ENCODE peak calls at places on chromosome 10, in ten cellular contexts. L, I, K, Z, H, D, J, G, M and E are unnamed samples.

GRCh38 chr10:34231441-34232180 is 583.5 kb downstream of the PARD3 start:
- DNase-seq in G (no peak), M (no peak), Z (no peak), K (no peak), L (peak; percentile 68), D (no peak), J (no peak), I (no peak), H (no peak), E (no peak)

GRCh38 chr10:15163261-15163864 is 5.1 kb downstream of the NMT2 start:
- DNase-seq in D (peak; percentile 72), Z (no peak), L (no peak), K (no peak), G (no peak), I (no peak), J (peak; percentile 14), H (no peak), M (peak; percentile 19), E (no peak)

GRCh38 chr10:71272122-71272771 is 46.8 kb upstream of the SLC29A3 start:
- DNase-seq in K (no peak), I (no peak), L (no peak), J (no peak), D (peak; percentile 44), H (no peak), G (peak; percentile 45), Z (peak; percentile 77), M (peak; percentile 89), E (no peak)

GRCh38 chr10:86439544-86439943 is 72.9 kb upstream of the GRID1 start:
- DNase-seq in M (peak; percentile 97), Z (peak; percentile 83), K (no peak), I (no peak), L (no peak), D (peak; percentile 91), G (peak; percentile 91), H (peak; percentile 13), J (no peak), E (no peak)

GRCh38 chr10:49163741-49164140 is 24.4 kb downstream of the TMEM273 start:
- DNase-seq in D (no peak), L (no peak), J (no peak), G (peak; percentile 62), Z (peak; percentile 41), I (no peak), M (peak; percentile 40), H (no peak), K (no peak), E (no peak)

GRCh38 chr10:48439581-48440041 is 133.1 kb downstream of the MAPK8 start:
- DNase-seq in I (no peak), D (no peak), Z (no peak), J (no peak), L (no peak), K (peak; percentile 72), M (peak; percentile 44), G (peak; percentile 53), H (no peak), E (no peak)

GRCh38 chr10:54905793-54906192 is 104.8 kb upstream of the PCDH15 start:
- DNase-seq in I (no peak), M (no peak), Z (no peak), K (no peak), H (no peak), L (no peak), J (no peak), G (no peak), D (no peak), E (no peak)

GRCh38 chr10:92938846-92939245 is 90.5 kb downstream of the EXOC6 start:
- DNase-seq in H (no peak), I (no peak), K (no peak), J (no peak), L (no peak), G (peak; percentile 6), Z (no peak), D (no peak), M (no peak), E (no peak)

GRCh38 chr10:102713483-102713813 is 749 bp downstream of the ARL3 start:
- DNase-seq in I (no peak), D (peak; percentile 45), G (no peak), L (no peak), J (no peak), K (no peak), M (no peak), H (peak; percentile 67), Z (no peak), E (no peak)

GRCh38 chr10:78765726-78766335 is 302.9 kb upstream of the ZMIZ1 start:
- DNase-seq in I (no peak), G (no peak), J (no peak), M (no peak), H (no peak), K (peak; percentile 15), Z (no peak), D (no peak), L (no peak), E (no peak)

GRCh38 chr10:103416436-103417147 is 20.2 kb downstream of the PDCD11 start:
- DNase-seq in G (peak; percentile 76), Z (peak; percentile 24), H (peak; percentile 36), L (peak; percentile 59), J (peak; percentile 43), I (no peak), D (peak; percentile 52), M (peak; percentile 79), K (no peak), E (no peak)

GRCh38 chr10:113019692-113020424 is 69.8 kb downstream of the TCF7L2 start:
- DNase-seq in D (no peak), J (no peak), G (no peak), H (no peak), L (peak; percentile 74), M (no peak), K (no peak), I (no peak), Z (no peak), E (no peak)

GRCh38 chr10:14474656-14475055 is 143.9 kb upstream of the FRMD4A start:
- DNase-seq in L (no peak), H (no peak), D (peak; percentile 13), Z (no peak), J (no peak), I (no peak), M (peak; percentile 64), K (no peak), G (peak; percentile 10), E (no peak)

GRCh38 chr10:22683995-22684305 is 30.4 kb downstream of the PIP4K2A start:
- DNase-seq in G (no peak), H (no peak), K (no peak), I (no peak), Z (no peak), L (no peak), J (no peak), D (peak; percentile 78), M (no peak), E (no peak)

GRCh38 chr10:133106516-133106915 is 18.8 kb downstream of the ADGRA1 start:
- DNase-seq in K (no peak), D (no peak), I (no peak), J (no peak), M (no peak), H (no peak), Z (no peak), L (no peak), G (no peak), E (no peak)

GRCh38 chr10:111057006-111057405 is 19.8 kb upstream of the ADRA2A start:
- DNase-seq in K (no peak), G (no peak), D (no peak), H (no peak), L (no peak), I (no peak), M (no peak), Z (no peak), J (no peak), E (no peak)

GRCh38 chr10:77236700-77237099 is 400.9 kb downstream of the KCNMA1 start:
- DNase-seq in H (no peak), G (no peak), M (peak; percentile 57), Z (no peak), J (no peak), D (no peak), I (no peak), K (no peak), L (no peak), E (no peak)

GRCh38 chr10:69123306-69123746 is 652 bp upstream of the VPS26A start:
- DNase-seq in L (no peak), M (peak; percentile 75), K (no peak), H (peak; percentile 52), D (peak; percentile 51), J (no peak), I (no peak), G (peak; percentile 74), Z (peak; percentile 57), E (no peak)

GRCh38 chr10:96418582-96418981 is 59.8 kb upstream of the OPALIN start:
- DNase-seq in M (no peak), L (no peak), Z (no peak), D (no peak), K (no peak), H (no peak), J (no peak), G (no peak), I (no peak), E (no peak)

GRCh38 chr10:114772496-114773196 is 48.9 kb upstream of the FHIP2A start:
- DNase-seq in M (no peak), I (no peak), K (no peak), L (no peak), D (no peak), G (no peak), Z (no peak), J (no peak), H (no peak), E (no peak)

GRCh38 chr10:112811741-112812551 is 138.1 kb upstream of the TCF7L2 start:
- DNase-seq in H (no peak), M (peak; percentile 91), Z (peak; percentile 86), I (no peak), K (no peak), J (no peak), D (no peak), G (peak; percentile 90), L (peak; percentile 85), E (no peak)

GRCh38 chr10:109187677-109188076 is 735.6 kb downstream of the XPNPEP1 start:
- DNase-seq in H (no peak), L (no peak), Z (peak; percentile 66), I (no peak), G (peak; percentile 51), J (no peak), D (no peak), K (no peak), M (peak; percentile 67), E (no peak)

GRCh38 chr10:64708920-64709681 is 1187.9 kb downstream of the REEP3 start:
- DNase-seq in L (no peak), K (no peak), G (no peak), I (no peak), D (no peak), J (no peak), Z (no peak), H (no peak), M (no peak), E (no peak)

GRCh38 chr10:86363184-86363832 is 3.3 kb downstream of the GRID1 start:
- DNase-seq in Z (no peak), I (no peak), D (no peak), L (no peak), G (no peak), K (peak; percentile 51), J (no peak), H (no peak), M (no peak), E (no peak)